ENCODE peak calls at places on chromosomes 1 and 21, in six cellular contexts. N, C, A, L, Z and K are unnamed samples.

GRCh38 chr1:58660105-58660504 is 39.8 kb downstream of the MYSM1 start:
- DNase-seq in A (no peak), Z (no peak), L (no peak), C (no peak), N (no peak), K (no peak)

GRCh38 chr1:234969630-234970370 is 158.8 kb downstream of the TOMM20 start:
- DNase-seq in L (peak; percentile 90), A (no peak), N (peak; percentile 79), C (peak; percentile 74), Z (peak; percentile 80), K (no peak)

GRCh38 chr1:235648954-235649721 is 446 bp downstream of the GNG4 start:
- DNase-seq in N (peak; percentile 80), A (no peak), C (peak; percentile 59), L (peak; percentile 91), Z (peak; percentile 79), K (no peak)

GRCh38 chr1:161919229-161919628 is 104.4 kb downstream of the OLFML2B start:
- DNase-seq in A (no peak), C (no peak), Z (no peak), N (no peak), L (no peak), K (no peak)

GRCh38 chr1:174818951-174819350 is 180.8 kb upstream of the CACYBP start:
- DNase-seq in C (peak; percentile 52), N (no peak), L (no peak), Z (no peak), A (peak; percentile 84), K (no peak)

GRCh38 chr1:175192630-175193338 is at the start of gene KIAA0040:
- DNase-seq in L (peak; percentile 72), Z (peak; percentile 83), A (no peak), N (no peak), C (peak; percentile 54), K (no peak)

GRCh38 chr1:67803380-67804279 is 29.6 kb downstream of the GNG12 start:
- DNase-seq in Z (no peak), C (peak; percentile 40), N (no peak), A (no peak), L (peak; percentile 41), K (no peak)

GRCh38 chr1:248695451-248696132 is 7.0 kb downstream of the OR14I1 start:
- DNase-seq in N (no peak), Z (no peak), C (peak; percentile 22), A (no peak), L (no peak), K (no peak)

GRCh38 chr21:36750579-36750959 is 51.7 kb downstream of the SIM2 start:
- DNase-seq in L (no peak), A (no peak), N (no peak), C (no peak), Z (no peak), K (no peak)

GRCh38 chr1:83102630-83103071 is 896.3 kb downstream of the TTLL7 start:
- DNase-seq in L (no peak), Z (no peak), N (no peak), C (peak; percentile 2), A (peak; percentile 48), K (no peak)

GRCh38 chr1:186082235-186082937 is 292.7 kb downstream of the TPR start:
- DNase-seq in Z (no peak), N (peak; percentile 66), C (peak; percentile 20), L (peak; percentile 41), A (peak; percentile 39), K (peak; percentile 80)

GRCh38 chr1:29991815-29992214 is 731.6 kb downstream of the MATN1 start:
- DNase-seq in N (peak; percentile 47), Z (no peak), L (no peak), C (no peak), A (no peak), K (no peak)

GRCh38 chr1:234875953-234876814 is 252.5 kb downstream of the TOMM20 start:
- DNase-seq in C (no peak), Z (no peak), L (no peak), N (no peak), A (no peak), K (no peak)

GRCh38 chr1:219042769-219043168 is 130.9 kb upstream of the LYPLAL1 start:
- DNase-seq in A (no peak), L (no peak), Z (no peak), C (no peak), N (no peak), K (no peak)

GRCh38 chr21:20424943-20425342 is 573.3 kb upstream of the NCAM2 start:
- DNase-seq in Z (peak; percentile 36), L (no peak), C (no peak), N (no peak), A (peak; percentile 20), K (no peak)

GRCh38 chr1:6157528-6158174 is 22.5 kb downstream of the CHD5 start:
- DNase-seq in N (no peak), Z (no peak), A (peak; percentile 91), L (no peak), C (peak; percentile 58), K (no peak)

GRCh38 chr1:64505944-64506658 is 36.2 kb downstream of the CACHD1 start:
- DNase-seq in L (no peak), Z (no peak), N (no peak), C (no peak), A (peak; percentile 16), K (no peak)

GRCh38 chr1:240663160-240663879 is 51.4 kb upstream of the GREM2 start:
- DNase-seq in N (no peak), L (no peak), A (peak; percentile 7), Z (no peak), C (peak; percentile 87), K (no peak)

GRCh38 chr1:94501426-94501825 is 40.1 kb downstream of the F3 start:
- DNase-seq in N (no peak), C (no peak), A (no peak), Z (no peak), L (no peak), K (no peak)

GRCh38 chr1:170175032-170175431 is 29.3 kb downstream of the NTMT2 start:
- DNase-seq in N (no peak), A (peak; percentile 32), Z (no peak), C (no peak), L (no peak), K (no peak)

GRCh38 chr21:33403786-33404571 is 766 bp downstream of the IFNGR2 start:
- DNase-seq in Z (peak; percentile 49), A (peak; percentile 27), C (peak; percentile 50), L (peak; percentile 68), N (peak; percentile 79), K (no peak)

GRCh38 chr1:67850611-67851075 is 17.4 kb upstream of the GNG12 start:
- DNase-seq in L (no peak), Z (no peak), C (peak; percentile 93), A (peak; percentile 92), N (no peak), K (no peak)

GRCh38 chr1:224996266-224996665 is 66.8 kb downstream of the DNAH14 start:
- DNase-seq in A (peak; percentile 53), Z (no peak), N (no peak), L (no peak), C (no peak), K (no peak)

GRCh38 chr1:209746469-209747269 is 9.2 kb upstream of the TRAF3IP3 start:
- DNase-seq in L (no peak), N (no peak), A (no peak), C (no peak), Z (no peak), K (no peak)

GRCh38 chr1:235775461-235775860 is 91.2 kb downstream of the LYST start:
- DNase-seq in L (no peak), C (no peak), N (no peak), A (no peak), Z (no peak), K (no peak)

GRCh38 chr1:108560430-108561144 is 687 bp downstream of the EEIG2 start:
- DNase-seq in C (peak; percentile 76), A (peak; percentile 48), L (peak; percentile 70), Z (peak; percentile 81), N (peak; percentile 67), K (no peak)

GRCh38 chr1:197464039-197464438 is 196.0 kb downstream of the CRB1 start:
- DNase-seq in L (peak; percentile 11), C (peak; percentile 47), Z (no peak), A (peak; percentile 9), N (no peak), K (no peak)

GRCh38 chr1:41618871-41619270 is 134.4 kb upstream of the EDN2 start:
- DNase-seq in N (peak; percentile 56), A (no peak), C (no peak), L (no peak), Z (no peak), K (no peak)

GRCh38 chr21:32256226-32256625 is 22.6 kb downstream of the MIS18A start:
- DNase-seq in L (no peak), C (no peak), Z (no peak), N (no peak), A (no peak), K (no peak)

GRCh38 chr1:21247892-21248715 is 42.2 kb downstream of the ECE1 start:
- DNase-seq in N (no peak), L (no peak), Z (no peak), A (no peak), C (no peak), K (no peak)

GRCh38 chr1:53471000-53471399 is 11.8 kb downstream of the DMRTB1 start:
- DNase-seq in Z (no peak), A (no peak), N (peak; percentile 18), C (no peak), L (no peak), K (no peak)

GRCh38 chr1:38512789-38513188 is 346.8 kb downstream of the RRAGC start:
- DNase-seq in L (no peak), Z (no peak), A (no peak), N (no peak), C (no peak), K (no peak)

GRCh38 chr1:173248247-173248940 is 41.3 kb upstream of the TNFSF4 start:
- DNase-seq in Z (no peak), A (no peak), N (no peak), C (no peak), L (no peak), K (no peak)

GRCh38 chr21:14120091-14120734 is 90.5 kb downstream of the LIPI start:
- DNase-seq in Z (peak; percentile 59), N (no peak), A (peak; percentile 33), C (peak; percentile 12), L (peak; percentile 59), K (peak; percentile 16)

GRCh38 chr1:168887381-168887780 is 158.4 kb upstream of the DPT start:
- DNase-seq in A (no peak), N (no peak), Z (no peak), C (no peak), L (no peak), K (no peak)

GRCh38 chr1:48228156-48228555 is 5.6 kb downstream of the SLC5A9 start:
- DNase-seq in Z (peak; percentile 87), A (peak; percentile 13), C (no peak), L (peak; percentile 61), N (no peak), K (no peak)

GRCh38 chr1:91564888-91565700 is 64.4 kb downstream of the CDC7 start:
- DNase-seq in C (no peak), L (peak; percentile 67), Z (no peak), N (no peak), A (peak; percentile 55), K (no peak)

GRCh38 chr1:237901284-237901870 is 10.7 kb upstream of the ZP4 start:
- DNase-seq in N (no peak), C (peak; percentile 36), A (peak; percentile 42), Z (peak; percentile 55), L (peak; percentile 32), K (no peak)